ENCODE peak calls at places on chromosomes 4 and X, in five cellular contexts. D is T-helper 2 cell, F is fibroblast of the conjunctiva, P is T-helper 1 cell, G is H4. H is an unnamed sample.

GRCh38 chr4:121711263-121712000 is 14.7 kb upstream of the ANXA5 start:
- DNase-seq in D (no peak), F (peak), P (no peak), G (peak), H (no peak)

GRCh38 chr4:75844151-75844662 is 58.0 kb downstream of the PPEF2 start:
- DNase-seq in G (peak), F (peak), D (no peak), P (no peak), H (no peak)

GRCh38 chr4:8383451-8384160 is 56.9 kb downstream of the ACOX3 start:
- DNase-seq in P (no peak), F (no peak), D (no peak), G (no peak), H (no peak)

GRCh38 chrX:47112316-47112954 is 32.1 kb downstream of the NDUFB11 start:
- DNase-seq in D (no peak), F (no peak), G (no peak), P (no peak), H (no peak)

GRCh38 chr4:156322592-156322991 is 368.9 kb upstream of the CTSO start:
- DNase-seq in F (peak), P (no peak), G (peak), D (no peak), H (no peak)

GRCh38 chrX:39017062-39017461 is 215.8 kb downstream of the MID1IP1 start:
- DNase-seq in F (no peak), D (no peak), P (no peak), G (no peak), H (no peak)

GRCh38 chr4:69748176-69748575 is 12.2 kb downstream of the SULT1B1 start:
- DNase-seq in D (no peak), F (no peak), P (no peak), G (no peak), H (no peak)

GRCh38 chrX:102624105-102624504 is 24.8 kb downstream of the ARMCX5 start:
- DNase-seq in D (no peak), F (no peak), P (no peak), G (no peak), H (no peak)

GRCh38 chr4:2168469-2169319 is 73.2 kb downstream of the HAUS3 start:
- DNase-seq in G (no peak), D (no peak), P (no peak), F (no peak), H (no peak)

GRCh38 chr4:6703786-6704185 is 5.9 kb downstream of the MRFAP1L1 start:
- DNase-seq in D (no peak), P (no peak), F (no peak), G (no peak), H (no peak)

GRCh38 chr4:132062611-132063239 is 1086.4 kb upstream of the PCDH10 start:
- DNase-seq in D (no peak), G (no peak), P (no peak), F (no peak), H (no peak)